ENCODE peak calls at places on chromosomes 4 and X, in six cellular contexts. P is GM13977, G is Caki2, A is activated B cell treated with CpG ODN at 0.5 μM for 24 hours, D is NCI-H510A treated with DMSO at 0.1 percent for 48 hours, Q is B cell. S is an unnamed sample.

GRCh38 chrX:151398346-151398745 is 1.3 kb downstream of the VMA21 start:
- DNase-seq in P (no peak), G (no peak), Q (no peak), D (no peak), A (no peak), S (no peak)

GRCh38 chrX:129679856-129680255 is 25.1 kb upstream of the APLN start:
- DNase-seq in D (no peak), G (no peak), Q (no peak), A (no peak), P (no peak), S (no peak)

GRCh38 chr4:1968667-1969295 is 40.0 kb downstream of the NELFA start:
- DNase-seq in P (no peak), A (no peak), G (no peak), D (no peak), Q (no peak), S (no peak)

GRCh38 chrX:21158678-21159077 is 215.5 kb upstream of the CNKSR2 start:
- DNase-seq in D (no peak), Q (no peak), G (no peak), P (no peak), A (no peak), S (no peak)

GRCh38 chr4:174284181-174284886 is 623 bp downstream of the CEP44 start:
- DNase-seq in D (no peak), P (no peak), G (no peak), Q (no peak), A (no peak), S (no peak)

GRCh38 chrX:68650491-68650890 is 3.0 kb downstream of the STARD8 start:
- DNase-seq in Q (no peak), D (no peak), P (no peak), A (no peak), G (peak), S (no peak)

GRCh38 chr4:21451032-21451431 is 497.5 kb downstream of the KCNIP4 start:
- DNase-seq in Q (no peak), P (no peak), G (peak), D (no peak), A (no peak), S (no peak)

GRCh38 chr4:53688186-53688790 is 97.0 kb upstream of the LNX1 start:
- DNase-seq in D (no peak), G (peak), P (peak), A (no peak), Q (no peak), S (no peak)

GRCh38 chr4:24748758-24749350 is 46.5 kb upstream of the SOD3 start:
- DNase-seq in D (no peak), Q (no peak), A (no peak), P (no peak), G (peak), S (no peak)

GRCh38 chrX:134761788-134762187 is 103.5 kb upstream of the PLAC1 start:
- DNase-seq in A (no peak), D (no peak), G (no peak), P (peak), Q (no peak), S (peak)

GRCh38 chr4:40601641-40602040 is 28.0 kb downstream of the RBM47 start:
- DNase-seq in A (no peak), D (no peak), P (no peak), G (no peak), Q (no peak), S (no peak)

GRCh38 chrX:12979011-12979629 is 4.2 kb downstream of the TMSB4X start:
- DNase-seq in P (no peak), D (no peak), G (no peak), Q (no peak), A (no peak), S (no peak)

GRCh38 chrX:56564921-56565861 is 1.8 kb downstream of the UBQLN2 start:
- DNase-seq in P (no peak), G (peak), A (no peak), Q (peak), D (no peak), S (peak)

GRCh38 chr4:147582386-147583077 is 34.7 kb upstream of the TMEM184C start:
- DNase-seq in D (no peak), G (no peak), P (no peak), Q (no peak), A (no peak), S (no peak)

GRCh38 chrX:13763489-13763888 is 28.9 kb downstream of the OFD1 start:
- DNase-seq in D (no peak), G (no peak), P (no peak), Q (no peak), A (no peak), S (no peak)

GRCh38 chr4:33134366-33134765 is 2414.2 kb downstream of the PCDH7 start:
- DNase-seq in Q (no peak), A (no peak), D (no peak), G (no peak), P (no peak), S (no peak)

GRCh38 chrX:154097003-154097596 is 417 bp downstream of the MECP2 start:
- DNase-seq in Q (peak), D (peak), P (peak), A (peak), G (peak), S (peak)

GRCh38 chrX:25226151-25226550 is 210.4 kb upstream of the ARX start:
- DNase-seq in D (no peak), A (no peak), P (no peak), Q (no peak), G (no peak), S (no peak)

GRCh38 chr4:4783847-4784246 is 75.6 kb upstream of the MSX1 start:
- DNase-seq in A (no peak), P (no peak), Q (no peak), D (no peak), G (no peak), S (no peak)

GRCh38 chrX:1084689-1085088 is 127.8 kb downstream of the CRLF2 start:
- DNase-seq in A (no peak), D (no peak), Q (no peak), P (no peak), G (peak), S (no peak)

GRCh38 chrX:103722505-103722904 is 11.8 kb downstream of the TMEM31 start:
- DNase-seq in P (no peak), A (no peak), Q (no peak), G (no peak), D (no peak), S (no peak)

GRCh38 chrX:7789200-7789599 is 53.8 kb upstream of the VCX start:
- DNase-seq in D (no peak), G (no peak), A (no peak), Q (no peak), P (no peak), S (no peak)

GRCh38 chr4:3673716-3674478 is 92.3 kb upstream of the ADRA2C start:
- DNase-seq in G (no peak), P (no peak), Q (no peak), D (no peak), A (no peak), S (no peak)

GRCh38 chr4:173498023-173498422 is 32.0 kb downstream of the HAND2 start:
- DNase-seq in A (no peak), Q (peak), P (peak), D (no peak), G (no peak), S (no peak)

GRCh38 chr4:112472318-112472717 is 43.7 kb downstream of the NEUROG2 start:
- DNase-seq in D (no peak), P (no peak), G (no peak), A (no peak), Q (no peak), S (no peak)

GRCh38 chr4:112926826-112927225 is 122.6 kb upstream of the ANK2 start:
- DNase-seq in P (no peak), Q (no peak), G (no peak), A (no peak), D (no peak), S (no peak)

GRCh38 chr4:85745939-85746338 is 271.0 kb downstream of the ARHGAP24 start:
- DNase-seq in G (no peak), A (no peak), Q (no peak), P (no peak), D (no peak), S (no peak)

GRCh38 chrX:68894513-68895338 is 65.9 kb downstream of the EFNB1 start:
- DNase-seq in G (no peak), P (no peak), A (no peak), Q (no peak), D (peak), S (no peak)

GRCh38 chrX:40543661-40544328 is 37.0 kb upstream of the ATP6AP2 start:
- DNase-seq in P (peak), D (peak), A (no peak), Q (peak), G (peak), S (peak)

GRCh38 chr4:1472911-1473518 is 66.8 kb upstream of the NKX1-1 start:
- DNase-seq in A (peak), G (no peak), D (no peak), Q (no peak), P (no peak), S (no peak)

GRCh38 chr4:153780221-153780620 is 8.7 kb downstream of the SFRP2 start:
- DNase-seq in G (no peak), A (no peak), Q (no peak), P (no peak), D (no peak), S (no peak)

GRCh38 chr4:38275331-38275821 is 315.2 kb downstream of the PTTG2 start:
- DNase-seq in P (no peak), G (peak), A (no peak), Q (no peak), D (peak), S (no peak)

GRCh38 chr4:173212379-173212778 is 43.8 kb downstream of the GALNT7 start:
- DNase-seq in Q (no peak), P (no peak), G (no peak), A (no peak), D (no peak), S (no peak)

GRCh38 chr4:12844111-12844510 is 640.0 kb downstream of the RAB28 start:
- DNase-seq in Q (no peak), A (no peak), D (no peak), G (no peak), P (no peak), S (no peak)

S was measured in germinal center.